ENCODE peak calls at places on chromosomes 12 and 14, in four cellular contexts. One of them, this sample, is unnamed.

GRCh38 chr14:89425931-89426330 is 8.9 kb upstream of the FOXN3 start:
- DNase-seq in Caco-2: no peak
- DNase-seq in neural progenitor cell: no peak
- DNase-seq in activated CD8-positive, alpha-beta T cell treated with anti-CD3 and anti-CD28 coated beads for 36 hours: peak; percentile 65
- DNase-seq in this sample: no peak

GRCh38 chr12:106633451-106633823 is 50.6 kb downstream of the RFX4 start:
- DNase-seq in Caco-2: no peak
- DNase-seq in neural progenitor cell: no peak
- DNase-seq in activated CD8-positive, alpha-beta T cell treated with anti-CD3 and anti-CD28 coated beads for 36 hours: no peak
- DNase-seq in this sample: no peak

GRCh38 chr12:124667671-124668337 is 100.4 kb upstream of the NCOR2 start:
- DNase-seq in Caco-2: peak; percentile 64
- DNase-seq in neural progenitor cell: no peak
- DNase-seq in activated CD8-positive, alpha-beta T cell treated with anti-CD3 and anti-CD28 coated beads for 36 hours: no peak
- DNase-seq in this sample: no peak

GRCh38 chr14:21096889-21097615 is 1.4 kb downstream of the ZNF219 start:
- DNase-seq in Caco-2: no peak
- DNase-seq in neural progenitor cell: no peak
- DNase-seq in activated CD8-positive, alpha-beta T cell treated with anti-CD3 and anti-CD28 coated beads for 36 hours: no peak
- DNase-seq in this sample: no peak

GRCh38 chr12:52629251-52630103 is 11.1 kb upstream of the KRT73 start:
- DNase-seq in Caco-2: no peak
- DNase-seq in neural progenitor cell: no peak
- DNase-seq in activated CD8-positive, alpha-beta T cell treated with anti-CD3 and anti-CD28 coated beads for 36 hours: no peak
- DNase-seq in this sample: no peak

GRCh38 chr12:101298426-101298825 is 18.5 kb downstream of the UTP20 start:
- DNase-seq in Caco-2: no peak
- DNase-seq in neural progenitor cell: no peak
- DNase-seq in activated CD8-positive, alpha-beta T cell treated with anti-CD3 and anti-CD28 coated beads for 36 hours: no peak
- DNase-seq in this sample: no peak

GRCh38 chr12:54991161-54991991 is 6.8 kb upstream of the TESPA1 start:
- DNase-seq in Caco-2: no peak
- DNase-seq in neural progenitor cell: no peak
- DNase-seq in activated CD8-positive, alpha-beta T cell treated with anti-CD3 and anti-CD28 coated beads for 36 hours: peak; percentile 66
- DNase-seq in this sample: no peak

GRCh38 chr12:28035483-28035882 is 63.0 kb upstream of the PTHLH start:
- DNase-seq in Caco-2: no peak
- DNase-seq in neural progenitor cell: no peak
- DNase-seq in activated CD8-positive, alpha-beta T cell treated with anti-CD3 and anti-CD28 coated beads for 36 hours: no peak
- DNase-seq in this sample: no peak

GRCh38 chr12:62640910-62641448 is 174.4 kb downstream of the MON2 start:
- DNase-seq in Caco-2: no peak
- DNase-seq in neural progenitor cell: no peak
- DNase-seq in activated CD8-positive, alpha-beta T cell treated with anti-CD3 and anti-CD28 coated beads for 36 hours: peak; percentile 72
- DNase-seq in this sample: no peak

GRCh38 chr14:61026523-61026922 is 45.5 kb downstream of the SLC38A6 start:
- DNase-seq in Caco-2: no peak
- DNase-seq in neural progenitor cell: no peak
- DNase-seq in activated CD8-positive, alpha-beta T cell treated with anti-CD3 and anti-CD28 coated beads for 36 hours: no peak
- DNase-seq in this sample: no peak

GRCh38 chr12:4272014-4272975 is 1.3 kb upstream of the CCND2 start:
- DNase-seq in Caco-2: peak; percentile 71
- DNase-seq in neural progenitor cell: peak; percentile 90
- DNase-seq in activated CD8-positive, alpha-beta T cell treated with anti-CD3 and anti-CD28 coated beads for 36 hours: peak; percentile 97
- DNase-seq in this sample: peak; percentile 75

GRCh38 chr14:44988694-44989093 is 26.7 kb downstream of the TOGARAM1 start:
- DNase-seq in Caco-2: no peak
- DNase-seq in neural progenitor cell: peak; percentile 22
- DNase-seq in activated CD8-positive, alpha-beta T cell treated with anti-CD3 and anti-CD28 coated beads for 36 hours: no peak
- DNase-seq in this sample: peak; percentile 23

GRCh38 chr14:56341766-56342418 is 223.7 kb downstream of the PELI2 start:
- DNase-seq in Caco-2: no peak
- DNase-seq in neural progenitor cell: no peak
- DNase-seq in activated CD8-positive, alpha-beta T cell treated with anti-CD3 and anti-CD28 coated beads for 36 hours: no peak
- DNase-seq in this sample: peak; percentile 23

GRCh38 chr12:109440851-109441490 is 36.1 kb downstream of the KCTD10 start:
- DNase-seq in Caco-2: no peak
- DNase-seq in neural progenitor cell: peak; percentile 18
- DNase-seq in activated CD8-positive, alpha-beta T cell treated with anti-CD3 and anti-CD28 coated beads for 36 hours: no peak
- DNase-seq in this sample: no peak

GRCh38 chr12:102484017-102484731 is 3.8 kb upstream of the IGF1 start:
- DNase-seq in Caco-2: peak; percentile 42
- DNase-seq in neural progenitor cell: peak; percentile 46
- DNase-seq in activated CD8-positive, alpha-beta T cell treated with anti-CD3 and anti-CD28 coated beads for 36 hours: peak; percentile 85
- DNase-seq in this sample: peak; percentile 58

GRCh38 chr12:29448157-29448556 is 49.3 kb downstream of the OVCH1 start:
- DNase-seq in Caco-2: no peak
- DNase-seq in neural progenitor cell: no peak
- DNase-seq in activated CD8-positive, alpha-beta T cell treated with anti-CD3 and anti-CD28 coated beads for 36 hours: no peak
- DNase-seq in this sample: no peak

GRCh38 chr12:87813476-87814234 is 215.5 kb downstream of the C12orf50 start:
- DNase-seq in Caco-2: no peak
- DNase-seq in neural progenitor cell: no peak
- DNase-seq in activated CD8-positive, alpha-beta T cell treated with anti-CD3 and anti-CD28 coated beads for 36 hours: no peak
- DNase-seq in this sample: no peak

GRCh38 chr12:94145231-94145979 is 3.0 kb upstream of the PLXNC1 start:
- DNase-seq in Caco-2: peak; percentile 42
- DNase-seq in neural progenitor cell: peak; percentile 21
- DNase-seq in activated CD8-positive, alpha-beta T cell treated with anti-CD3 and anti-CD28 coated beads for 36 hours: no peak
- DNase-seq in this sample: no peak

GRCh38 chr14:37363661-37364060 is 165.9 kb downstream of the MIPOL1 start:
- DNase-seq in Caco-2: no peak
- DNase-seq in neural progenitor cell: no peak
- DNase-seq in activated CD8-positive, alpha-beta T cell treated with anti-CD3 and anti-CD28 coated beads for 36 hours: no peak
- DNase-seq in this sample: no peak

GRCh38 chr12:131799828-131800593 is 28.2 kb upstream of the MMP17 start:
- DNase-seq in Caco-2: no peak
- DNase-seq in neural progenitor cell: no peak
- DNase-seq in activated CD8-positive, alpha-beta T cell treated with anti-CD3 and anti-CD28 coated beads for 36 hours: no peak
- DNase-seq in this sample: no peak

GRCh38 chr12:56110571-56110970 is 5.9 kb upstream of the RPL41 start:
- DNase-seq in Caco-2: no peak
- DNase-seq in neural progenitor cell: no peak
- DNase-seq in activated CD8-positive, alpha-beta T cell treated with anti-CD3 and anti-CD28 coated beads for 36 hours: no peak
- DNase-seq in this sample: no peak

GRCh38 chr12:41663487-41664258 is 475.6 kb downstream of the PDZRN4 start:
- DNase-seq in Caco-2: peak; percentile 25
- DNase-seq in neural progenitor cell: peak; percentile 39
- DNase-seq in activated CD8-positive, alpha-beta T cell treated with anti-CD3 and anti-CD28 coated beads for 36 hours: no peak
- DNase-seq in this sample: no peak

GRCh38 chr12:27469161-27469560 is 22.6 kb downstream of the SMCO2 start:
- DNase-seq in Caco-2: no peak
- DNase-seq in neural progenitor cell: no peak
- DNase-seq in activated CD8-positive, alpha-beta T cell treated with anti-CD3 and anti-CD28 coated beads for 36 hours: no peak
- DNase-seq in this sample: no peak

GRCh38 chr12:108977360-108977759 is 43.5 kb downstream of the SVOP start:
- DNase-seq in Caco-2: no peak
- DNase-seq in neural progenitor cell: no peak
- DNase-seq in activated CD8-positive, alpha-beta T cell treated with anti-CD3 and anti-CD28 coated beads for 36 hours: no peak
- DNase-seq in this sample: no peak

GRCh38 chr12:125586441-125586840 is 521.2 kb downstream of the AACS start:
- DNase-seq in Caco-2: no peak
- DNase-seq in neural progenitor cell: no peak
- DNase-seq in activated CD8-positive, alpha-beta T cell treated with anti-CD3 and anti-CD28 coated beads for 36 hours: no peak
- DNase-seq in this sample: no peak

GRCh38 chr12:112809684-112810083 is 18.1 kb downstream of the RPH3A start:
- DNase-seq in Caco-2: no peak
- DNase-seq in neural progenitor cell: no peak
- DNase-seq in activated CD8-positive, alpha-beta T cell treated with anti-CD3 and anti-CD28 coated beads for 36 hours: no peak
- DNase-seq in this sample: no peak

GRCh38 chr12:123471374-123472068 is 13.6 kb downstream of the SNRNP35 start:
- DNase-seq in Caco-2: peak; percentile 68
- DNase-seq in neural progenitor cell: no peak
- DNase-seq in activated CD8-positive, alpha-beta T cell treated with anti-CD3 and anti-CD28 coated beads for 36 hours: no peak
- DNase-seq in this sample: no peak

DNA sequence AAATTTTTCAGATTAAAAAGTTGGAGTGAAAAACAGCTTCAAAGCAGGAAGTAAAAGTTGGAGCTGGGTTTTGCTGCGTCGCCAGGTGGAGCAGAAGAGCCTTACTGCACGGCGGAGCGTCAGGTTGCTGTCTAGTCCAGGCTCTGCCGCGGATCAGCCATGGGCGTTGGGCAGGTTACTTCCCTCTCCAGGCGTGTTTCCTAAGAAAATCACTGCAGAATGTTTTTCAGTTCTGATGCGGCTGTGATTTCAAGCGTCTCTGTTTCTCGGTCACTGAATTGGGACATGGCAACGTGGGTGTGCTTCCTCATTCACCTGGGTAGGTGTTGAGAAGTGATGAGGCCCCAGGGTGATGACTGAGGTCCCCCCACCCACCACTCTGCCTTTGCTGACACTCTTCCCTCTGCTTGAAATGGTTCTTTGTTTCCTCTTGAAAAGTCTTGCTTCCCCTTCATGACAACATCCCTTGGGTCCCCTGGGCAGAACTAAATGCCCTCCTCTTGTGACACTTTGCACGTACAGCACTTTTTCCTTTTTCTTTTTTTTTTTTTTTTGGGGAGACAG is 7.6 kb downstream of the EVL start:
- DNase-seq in Caco-2: peak; percentile 19
- DNase-seq in neural progenitor cell: no peak
- DNase-seq in activated CD8-positive, alpha-beta T cell treated with anti-CD3 and anti-CD28 coated beads for 36 hours: peak; percentile 76
- DNase-seq in this sample: no peak
- TF ChIP-seq CTCF in Caco-2: peak; percentile 18
- TF ChIP-seq CTCF in neural progenitor cell: no peak
- TF ChIP-seq CTCF in activated CD8-positive, alpha-beta T cell treated with anti-CD3 and anti-CD28 coated beads for 36 hours: peak; percentile 63
- TF ChIP-seq CTCF in this sample: no peak

GRCh38 chr12:50224026-50224692 is 57.0 kb upstream of the CERS5 start:
- DNase-seq in Caco-2: no peak
- DNase-seq in neural progenitor cell: peak; percentile 38
- DNase-seq in activated CD8-positive, alpha-beta T cell treated with anti-CD3 and anti-CD28 coated beads for 36 hours: peak; percentile 68
- DNase-seq in this sample: no peak

GRCh38 chr12:50220357-50221061 is 53.3 kb upstream of the CERS5 start:
- DNase-seq in Caco-2: no peak
- DNase-seq in neural progenitor cell: peak; percentile 24
- DNase-seq in activated CD8-positive, alpha-beta T cell treated with anti-CD3 and anti-CD28 coated beads for 36 hours: peak; percentile 69
- DNase-seq in this sample: no peak

GRCh38 chr12:50221228-50222008 is 54.2 kb upstream of the CERS5 start:
- DNase-seq in Caco-2: no peak
- DNase-seq in neural progenitor cell: peak; percentile 45
- DNase-seq in activated CD8-positive, alpha-beta T cell treated with anti-CD3 and anti-CD28 coated beads for 36 hours: no peak
- DNase-seq in this sample: no peak

GRCh38 chr12:50219544-50219943 is 52.4 kb upstream of the CERS5 start:
- DNase-seq in Caco-2: no peak
- DNase-seq in neural progenitor cell: no peak
- DNase-seq in activated CD8-positive, alpha-beta T cell treated with anti-CD3 and anti-CD28 coated beads for 36 hours: no peak
- DNase-seq in this sample: no peak

DNA sequence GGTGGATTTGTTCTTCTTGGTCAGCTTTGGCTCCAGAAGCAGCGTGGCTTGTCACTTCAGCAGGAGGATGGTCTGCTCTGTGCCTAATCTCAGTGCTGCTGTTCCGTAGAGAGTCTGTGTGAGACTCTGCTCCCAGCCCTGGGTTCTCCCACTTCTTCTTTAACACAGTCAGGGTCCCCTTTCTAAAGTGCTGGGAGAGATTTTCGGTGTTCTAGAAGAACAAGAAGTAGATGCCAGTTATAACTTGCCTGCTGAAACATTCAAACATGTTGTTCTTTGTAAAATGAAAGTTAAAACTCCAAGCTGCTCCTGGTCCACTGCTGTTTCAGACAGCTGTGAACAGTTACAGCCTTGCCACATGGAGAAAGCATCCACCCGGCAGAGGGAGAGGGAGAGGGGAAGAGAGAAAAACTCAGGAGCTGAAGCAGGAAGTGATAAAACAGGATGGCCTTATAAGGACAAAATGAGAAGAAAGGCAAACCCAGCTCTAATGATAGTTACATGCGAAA is 55.2 kb upstream of the CERS5 start:
- DNase-seq in Caco-2: peak; percentile 33
- DNase-seq in neural progenitor cell: peak; percentile 59
- DNase-seq in activated CD8-positive, alpha-beta T cell treated with anti-CD3 and anti-CD28 coated beads for 36 hours: no peak
- DNase-seq in this sample: peak; percentile 47
- TF ChIP-seq CTCF in Caco-2: peak; percentile 17
- TF ChIP-seq CTCF in neural progenitor cell: peak; percentile 10
- TF ChIP-seq CTCF in activated CD8-positive, alpha-beta T cell treated with anti-CD3 and anti-CD28 coated beads for 36 hours: no peak
- TF ChIP-seq CTCF in this sample: no peak

GRCh38 chr12:25824729-25825128 is 133.8 kb upstream of the RASSF8 start:
- DNase-seq in Caco-2: no peak
- DNase-seq in neural progenitor cell: no peak
- DNase-seq in activated CD8-positive, alpha-beta T cell treated with anti-CD3 and anti-CD28 coated beads for 36 hours: no peak
- DNase-seq in this sample: no peak

GRCh38 chr12:25827747-25828146 is 130.7 kb upstream of the RASSF8 start:
- DNase-seq in Caco-2: no peak
- DNase-seq in neural progenitor cell: no peak
- DNase-seq in activated CD8-positive, alpha-beta T cell treated with anti-CD3 and anti-CD28 coated beads for 36 hours: no peak
- DNase-seq in this sample: no peak

GRCh38 chr12:25828188-25828587 is 130.3 kb upstream of the RASSF8 start:
- DNase-seq in Caco-2: peak; percentile 33
- DNase-seq in neural progenitor cell: no peak
- DNase-seq in activated CD8-positive, alpha-beta T cell treated with anti-CD3 and anti-CD28 coated beads for 36 hours: no peak
- DNase-seq in this sample: no peak

GRCh38 chr12:25827141-25827540 is 131.3 kb upstream of the RASSF8 start:
- DNase-seq in Caco-2: no peak
- DNase-seq in neural progenitor cell: no peak
- DNase-seq in activated CD8-positive, alpha-beta T cell treated with anti-CD3 and anti-CD28 coated beads for 36 hours: no peak
- DNase-seq in this sample: no peak

DNA sequence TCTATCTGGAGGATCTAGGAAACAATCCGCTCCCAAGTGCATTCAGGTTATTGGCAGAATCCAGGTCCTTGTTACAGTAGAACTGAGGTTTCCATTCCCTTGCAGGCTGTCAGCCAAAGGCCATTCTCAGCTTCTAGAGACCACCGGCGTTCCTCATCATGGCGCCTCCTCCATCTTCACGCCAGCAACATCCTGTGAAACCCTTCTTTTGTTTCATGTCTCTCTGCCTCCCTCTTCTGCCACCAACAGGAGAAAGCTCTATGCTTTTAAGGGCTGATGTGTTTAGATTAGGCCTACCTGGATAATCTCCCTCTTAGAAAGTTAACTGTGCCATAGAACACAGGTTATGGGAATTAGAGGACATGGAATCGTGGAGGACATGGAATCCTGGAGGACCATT is 133.0 kb upstream of the RASSF8 start:
- DNase-seq in Caco-2: peak; percentile 14
- DNase-seq in neural progenitor cell: no peak
- DNase-seq in activated CD8-positive, alpha-beta T cell treated with anti-CD3 and anti-CD28 coated beads for 36 hours: no peak
- DNase-seq in this sample: no peak
- TF ChIP-seq CTCF in Caco-2: peak; percentile 8
- TF ChIP-seq CTCF in neural progenitor cell: no peak
- TF ChIP-seq CTCF in activated CD8-positive, alpha-beta T cell treated with anti-CD3 and anti-CD28 coated beads for 36 hours: no peak
- TF ChIP-seq CTCF in this sample: no peak

GRCh38 chr14:80927385-80927989 is 14.1 kb downstream of the CEP128 start:
- DNase-seq in Caco-2: no peak
- DNase-seq in neural progenitor cell: no peak
- DNase-seq in activated CD8-positive, alpha-beta T cell treated with anti-CD3 and anti-CD28 coated beads for 36 hours: no peak
- DNase-seq in this sample: no peak
- TF ChIP-seq CTCF in Caco-2: no peak
- TF ChIP-seq CTCF in neural progenitor cell: peak; percentile 35
- TF ChIP-seq CTCF in activated CD8-positive, alpha-beta T cell treated with anti-CD3 and anti-CD28 coated beads for 36 hours: no peak
- TF ChIP-seq CTCF in this sample: no peak

GRCh38 chr12:126708492-126708896 is 1558.5 kb upstream of the TMEM132C start:
- DNase-seq in Caco-2: no peak
- DNase-seq in neural progenitor cell: no peak
- DNase-seq in activated CD8-positive, alpha-beta T cell treated with anti-CD3 and anti-CD28 coated beads for 36 hours: peak; percentile 4
- DNase-seq in this sample: no peak

GRCh38 chr12:126706300-126706699 is 1560.7 kb upstream of the TMEM132C start:
- DNase-seq in Caco-2: no peak
- DNase-seq in neural progenitor cell: peak; percentile 28
- DNase-seq in activated CD8-positive, alpha-beta T cell treated with anti-CD3 and anti-CD28 coated beads for 36 hours: no peak
- DNase-seq in this sample: no peak

GRCh38 chr12:126700115-126700514 is 1566.9 kb upstream of the TMEM132C start:
- DNase-seq in Caco-2: no peak
- DNase-seq in neural progenitor cell: no peak
- DNase-seq in activated CD8-positive, alpha-beta T cell treated with anti-CD3 and anti-CD28 coated beads for 36 hours: no peak
- DNase-seq in this sample: no peak

GRCh38 chr12:126704609-126705008 is 1562.4 kb upstream of the TMEM132C start:
- DNase-seq in Caco-2: no peak
- DNase-seq in neural progenitor cell: no peak
- DNase-seq in activated CD8-positive, alpha-beta T cell treated with anti-CD3 and anti-CD28 coated beads for 36 hours: no peak
- DNase-seq in this sample: no peak
- TF ChIP-seq CTCF in Caco-2: no peak
- TF ChIP-seq CTCF in neural progenitor cell: peak; percentile 53
- TF ChIP-seq CTCF in activated CD8-positive, alpha-beta T cell treated with anti-CD3 and anti-CD28 coated beads for 36 hours: no peak
- TF ChIP-seq CTCF in this sample: peak; percentile 44

This sample was measured in nephron progenitor cell.